ENCODE peak calls at places on chromosomes 11 and 22, in ten cellular contexts. Q, H, S, V, T, Y, F, C, L and J are unnamed samples.

GRCh38 chr22:40193429-40194421 is 16.0 kb downstream of the TNRC6B start:
- DNase-seq in Q (no peak), H (no peak), S (no peak), V (no peak), T (peak; percentile 62), Y (no peak), F (peak; percentile 55), C (peak; percentile 94), L (no peak), J (peak; percentile 79)

GRCh38 chr22:31394326-31394725 is 5.1 kb upstream of the DRG1 start:
- DNase-seq in Q (no peak), H (no peak), S (no peak), V (no peak), T (no peak), Y (no peak), F (no peak), C (no peak), L (no peak), J (no peak)

GRCh38 chr11:30504468-30504867 is 81.7 kb downstream of the MPPED2 start:
- DNase-seq in Q (no peak), H (no peak), S (no peak), V (no peak), T (no peak), Y (no peak), F (no peak), C (no peak), L (no peak), J (no peak)

GRCh38 chr22:39283312-39284141 is 35.9 kb downstream of the RPL3 start:
- DNase-seq in Q (no peak), H (no peak), S (peak; percentile 90), V (no peak), T (peak; percentile 93), Y (no peak), F (no peak), C (no peak), L (no peak), J (no peak)

GRCh38 chr11:43747130-43747802 is 66.7 kb downstream of the HSD17B12 start:
- DNase-seq in Q (no peak), H (no peak), S (no peak), V (no peak), T (no peak), Y (no peak), F (no peak), C (no peak), L (no peak), J (no peak)

GRCh38 chr11:71437399-71437798 is 10.8 kb downstream of the DHCR7 start:
- DNase-seq in Q (no peak), H (no peak), S (no peak), V (no peak), T (no peak), Y (no peak), F (no peak), C (no peak), L (no peak), J (no peak)

GRCh38 chr11:869399-870126 is 26.9 kb downstream of the TSPAN4 start:
- DNase-seq in Q (no peak), H (no peak), S (no peak), V (no peak), T (no peak), Y (no peak), F (no peak), C (no peak), L (no peak), J (no peak)

GRCh38 chr11:104653011-104653806 is 245.1 kb downstream of the CASP12 start:
- DNase-seq in Q (no peak), H (no peak), S (no peak), V (no peak), T (peak; percentile 50), Y (no peak), F (no peak), C (no peak), L (no peak), J (no peak)

GRCh38 chr11:62169448-62169847 is 20.6 kb upstream of the SCGB1D1 start:
- DNase-seq in Q (no peak), H (no peak), S (no peak), V (no peak), T (no peak), Y (no peak), F (no peak), C (no peak), L (no peak), J (no peak)

GRCh38 chr11:23457641-23458040 is 597.4 kb upstream of the CCDC179 start:
- DNase-seq in Q (no peak), H (no peak), S (no peak), V (no peak), T (no peak), Y (no peak), F (no peak), C (no peak), L (no peak), J (no peak)

GRCh38 chr11:126338346-126339055 is 17.0 kb upstream of the ST3GAL4 start:
- DNase-seq in Q (no peak), H (no peak), S (no peak), V (no peak), T (no peak), Y (no peak), F (no peak), C (no peak), L (no peak), J (no peak)

GRCh38 chr22:37284807-37285355 is 2.6 kb downstream of the CYTH4 start:
- DNase-seq in Q (peak; percentile 42), H (no peak), S (no peak), V (no peak), T (peak; percentile 20), Y (peak; percentile 33), F (no peak), C (no peak), L (peak; percentile 59), J (no peak)